ENCODE peak calls at places on chromosome 18, in four cellular contexts. W is A172, P is GM10248, C is occipital lobe. O is an unnamed sample.
A peak's percentile ranks its signal among the peaks of the same experiment; 100 is the strongest.

GRCh38 chr18:32549248-32549842 is 78.7 kb upstream of the GAREM1 start:
- DNase-seq in C (no peak), W (peak; percentile 10), P (peak; percentile 41), O (peak; percentile 21)

GRCh38 chr18:5588529-5588928 is 44.7 kb upstream of the EPB41L3 start:
- DNase-seq in C (no peak), W (no peak), P (no peak), O (no peak)

GRCh38 chr18:58756596-58757240 is 85.5 kb downstream of the MALT1 start:
- DNase-seq in P (no peak), C (no peak), W (no peak), O (no peak)

GRCh38 chr18:7520200-7520780 is 46.8 kb upstream of the PTPRM start:
- DNase-seq in W (no peak), P (no peak), C (no peak), O (no peak)

GRCh38 chr18:42274488-42275137 is 319.6 kb downstream of the PIK3C3 start:
- DNase-seq in W (peak; percentile 39), C (no peak), P (peak; percentile 11), O (no peak)

GRCh38 chr18:68660355-68661183 is 54.3 kb downstream of the TMX3 start:
- DNase-seq in P (peak; percentile 11), C (no peak), W (peak; percentile 21), O (no peak)

GRCh38 chr18:21303445-21303844 is 61.4 kb downstream of the GREB1L start:
- DNase-seq in W (no peak), C (no peak), P (no peak), O (no peak)

GRCh38 chr18:77223653-77224052 is 26.0 kb upstream of the GALR1 start:
- DNase-seq in C (no peak), W (peak; percentile 64), P (no peak), O (no peak)

GRCh38 chr18:49563130-49563540 is 1.3 kb downstream of the LIPG start:
- DNase-seq in W (peak; percentile 55), P (no peak), C (no peak), O (no peak)

GRCh38 chr18:63505566-63506335 is 29.0 kb downstream of the SERPINB5 start:
- DNase-seq in W (peak; percentile 23), P (peak; percentile 49), C (no peak), O (peak; percentile 1)

GRCh38 chr18:27712066-27712465 is 464.9 kb downstream of the CDH2 start:
- DNase-seq in W (no peak), C (no peak), P (no peak), O (no peak)

GRCh38 chr18:50422286-50422898 is 47.5 kb downstream of the SKA1 start:
- DNase-seq in P (no peak), C (no peak), W (no peak), O (no peak)

GRCh38 chr18:76274470-76275289 is 220.4 kb downstream of the ZNF516 start:
- DNase-seq in C (peak; percentile 63), P (no peak), W (no peak), O (no peak)

GRCh38 chr18:50397023-50397422 is 22.2 kb downstream of the SKA1 start:
- DNase-seq in W (no peak), C (no peak), P (no peak), O (no peak)